ENCODE peak calls at places on chromosomes 3 and 15, in nine cellular contexts. I is psoas muscle, B is esophagus muscularis mucosa, J is activated B cell treated with CpG ODN at 0.5 μM for 24 hours, X is left ventricle myocardium inferior, N is fibroblast of the aortic adventitia, E is GM20000, H is AG09319, D is left lung. V is an unnamed sample.
A peak's percentile ranks its signal among the peaks of the same experiment; 100 is the strongest.

GRCh38 chr3:184568918-184569829 is 7.6 kb downstream of the EPHB3 start:
- DNase-seq in I (peak; percentile 77), B (peak; percentile 93), J (no peak), X (peak; percentile 81), N (peak; percentile 98), E (no peak), H (peak; percentile 97), D (peak; percentile 88), V (no peak)

GRCh38 chr3:31300802-31301443 is 231.8 kb upstream of the STT3B start:
- DNase-seq in I (no peak), B (no peak), J (no peak), X (no peak), N (no peak), E (no peak), H (no peak), D (no peak), V (no peak)

GRCh38 chr15:44662478-44663409 is 718 bp downstream of the SPG11 start:
- DNase-seq in I (peak; percentile 61), B (no peak), J (peak; percentile 74), X (peak; percentile 54), N (peak; percentile 53), E (peak; percentile 59), H (no peak), D (peak; percentile 73), V (peak; percentile 61)

GRCh38 chr3:102230057-102230456 is 204.8 kb upstream of the ZPLD1 start:
- DNase-seq in I (no peak), B (no peak), J (no peak), X (no peak), N (no peak), E (no peak), H (no peak), D (no peak), V (no peak)

GRCh38 chr15:86588413-86588812 is 508.7 kb downstream of the AGBL1 start:
- DNase-seq in I (no peak), B (no peak), J (no peak), X (no peak), N (no peak), E (no peak), H (no peak), D (no peak), V (no peak)

GRCh38 chr15:94205366-94205765 is 26.0 kb upstream of the MCTP2 start:
- DNase-seq in I (no peak), B (no peak), J (no peak), X (no peak), N (no peak), E (no peak), H (peak; percentile 10), D (peak; percentile 36), V (no peak)

GRCh38 chr3:172635588-172635987 is 75.3 kb downstream of the NCEH1 start:
- DNase-seq in I (no peak), B (peak; percentile 85), J (no peak), X (no peak), N (no peak), E (peak; percentile 69), H (no peak), D (no peak), V (no peak)

GRCh38 chr3:123076496-123077418 is 9.9 kb downstream of the PDIA5 start:
- DNase-seq in I (no peak), B (no peak), J (no peak), X (peak; percentile 73), N (peak; percentile 62), E (no peak), H (no peak), D (no peak), V (no peak)

GRCh38 chr3:146554168-146554760 is 9.9 kb upstream of the PLSCR1 start:
- DNase-seq in I (no peak), B (no peak), J (no peak), X (no peak), N (peak; percentile 58), E (no peak), H (no peak), D (no peak), V (no peak)

GRCh38 chr3:168865022-168865551 is 769.4 kb upstream of the GOLIM4 start:
- DNase-seq in I (no peak), B (no peak), J (no peak), X (no peak), N (peak; percentile 73), E (peak; percentile 8), H (peak; percentile 8), D (no peak), V (peak; percentile 21)

GRCh38 chr3:56836276-56837163 is 34.8 kb upstream of the ARHGEF3 start:
- DNase-seq in I (no peak), B (no peak), J (no peak), X (no peak), N (no peak), E (no peak), H (no peak), D (no peak), V (no peak)

DNA sequence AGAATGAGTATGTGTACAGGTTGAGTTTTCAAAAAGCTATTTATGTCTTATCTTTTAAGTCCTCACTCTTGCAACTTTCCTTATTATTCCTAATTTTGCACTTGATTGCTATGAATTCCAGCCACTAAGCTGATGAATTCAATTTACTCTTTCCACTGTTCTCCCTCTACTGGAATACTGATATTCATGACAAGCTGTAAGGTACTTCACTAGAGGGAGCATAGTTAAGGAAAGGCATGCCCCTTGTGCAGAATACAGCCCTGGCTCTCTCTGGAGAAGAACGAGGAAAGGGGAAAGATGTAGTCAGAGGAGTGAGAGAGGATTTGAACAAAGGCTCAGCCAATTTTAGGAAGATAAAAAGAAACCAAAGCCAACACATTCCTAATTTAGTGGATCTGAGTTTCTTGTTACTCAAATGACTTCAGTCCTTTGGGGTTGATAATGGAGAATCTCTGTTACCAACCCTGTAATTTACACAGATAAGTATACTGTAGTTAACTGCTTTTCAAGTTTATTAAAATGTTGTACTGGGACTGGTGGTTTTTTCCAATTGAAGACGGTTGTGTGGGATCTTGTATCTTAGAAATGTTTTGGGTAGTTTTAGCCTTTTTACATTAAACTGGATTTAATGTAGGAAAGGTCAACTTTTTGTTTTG is 4.0 kb downstream of the SCAANT1 start:
- DNase-seq in I (no peak), B (no peak), J (no peak), X (no peak), N (peak; percentile 67), E (no peak), H (no peak), D (no peak), V (no peak)
- TF ChIP-seq CTCF in I (no peak), B (peak; percentile 18), J (no peak), X (peak; percentile 48), N (peak; percentile 58), E (no peak), H (peak; percentile 43), D (no peak), V (no peak)

GRCh38 chr15:73239564-73240208 is 129.1 kb downstream of the HCN4 start:
- DNase-seq in I (no peak), B (no peak), J (no peak), X (no peak), N (no peak), E (no peak), H (no peak), D (no peak), V (no peak)
- TF ChIP-seq CTCF in I (peak; percentile 4), B (no peak), J (no peak), X (no peak), N (no peak), E (no peak), H (no peak), D (no peak), V (no peak)

GRCh38 chr3:149660462-149660861 is 2.6 kb upstream of the WWTR1 start:
- DNase-seq in I (no peak), B (no peak), J (no peak), X (no peak), N (no peak), E (no peak), H (no peak), D (no peak), V (no peak)

GRCh38 chr3:149657458-149657795 is 398 bp downstream of the WWTR1 start:
- DNase-seq in I (peak; percentile 64), B (no peak), J (no peak), X (peak; percentile 40), N (peak; percentile 70), E (no peak), H (no peak), D (peak; percentile 52), V (no peak)

GRCh38 chr3:149659173-149659468 is 1.3 kb upstream of the WWTR1 start:
- DNase-seq in I (no peak), B (no peak), J (no peak), X (no peak), N (no peak), E (no peak), H (no peak), D (no peak), V (no peak)

GRCh38 chr3:149657796-149658443 is at the start of gene WWTR1:
- DNase-seq in I (peak; percentile 91), B (peak; percentile 98), J (peak; percentile 24), X (peak; percentile 95), N (peak; percentile 94), E (peak; percentile 91), H (peak; percentile 92), D (peak; percentile 95), V (peak; percentile 81)

GRCh38 chr3:149658444-149659172 is 783 bp upstream of the WWTR1 start:
- DNase-seq in I (peak; percentile 77), B (peak; percentile 94), J (no peak), X (peak; percentile 77), N (peak; percentile 87), E (peak; percentile 86), H (peak; percentile 67), D (peak; percentile 75), V (peak; percentile 63)
- TF ChIP-seq CTCF in I (peak; percentile 24), B (peak; percentile 34), J (no peak), X (peak; percentile 41), N (peak; percentile 29), E (no peak), H (peak; percentile 23), D (no peak), V (no peak)

GRCh38 chr3:38985981-38986380 is 65.8 kb downstream of the SCN11A start:
- DNase-seq in I (no peak), B (peak; percentile 85), J (no peak), X (no peak), N (no peak), E (no peak), H (no peak), D (peak; percentile 36), V (no peak)

GRCh38 chr3:38986901-38987300 is 64.8 kb downstream of the SCN11A start:
- DNase-seq in I (no peak), B (peak; percentile 37), J (no peak), X (no peak), N (no peak), E (no peak), H (no peak), D (no peak), V (no peak)

GRCh38 chr3:38984110-38984509 is 67.6 kb downstream of the SCN11A start:
- DNase-seq in I (no peak), B (peak; percentile 12), J (no peak), X (no peak), N (no peak), E (no peak), H (no peak), D (no peak), V (no peak)

GRCh38 chr3:38984731-38985130 is 67.0 kb downstream of the SCN11A start:
- DNase-seq in I (no peak), B (peak; percentile 50), J (no peak), X (no peak), N (no peak), E (no peak), H (no peak), D (no peak), V (no peak)

DNA sequence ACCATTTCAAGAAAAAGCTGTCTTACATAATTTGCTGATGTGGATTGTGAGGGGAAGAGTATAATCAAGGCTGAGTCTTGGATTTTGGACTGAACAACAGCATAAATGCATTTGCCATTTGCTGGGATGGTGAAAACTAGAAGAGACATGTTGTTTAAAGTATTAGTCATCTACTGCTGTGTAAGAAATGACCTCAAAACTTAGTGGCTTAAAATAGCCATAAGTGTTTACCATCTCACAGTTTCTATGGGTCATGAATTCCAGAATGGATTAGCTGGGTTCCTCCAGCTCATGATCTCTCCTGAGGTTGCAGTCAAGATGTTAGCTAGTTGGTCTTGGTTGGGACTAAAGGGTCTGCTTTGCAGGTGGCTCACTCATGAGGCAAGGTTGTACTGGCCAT is 66.2 kb downstream of the SCN11A start:
- DNase-seq in I (no peak), B (no peak), J (no peak), X (no peak), N (peak; percentile 53), E (no peak), H (no peak), D (no peak), V (no peak)
- TF ChIP-seq CTCF in I (no peak), B (no peak), J (no peak), X (no peak), N (no peak), E (no peak), H (no peak), D (no peak), V (no peak)